ENCODE peak calls at places on chromosome 14, in ten cellular contexts. T, R, Q, B, F, W, I, O, N and H are unnamed samples.

GRCh38 chr14:85764809-85765208 is 234.9 kb downstream of the FLRT2 start:
- DNase-seq in T (peak), R (no peak), Q (no peak), B (no peak), F (no peak), W (no peak), I (no peak), O (no peak), N (no peak), H (no peak)

GRCh38 chr14:104465482-104466390 is 113.8 kb upstream of the C14orf180 start:
- DNase-seq in T (no peak), R (no peak), Q (no peak), B (no peak), F (no peak), W (no peak), I (no peak), O (no peak), N (no peak), H (no peak)

GRCh38 chr14:52919971-52920370 is 30.9 kb downstream of the FERMT2 start:
- DNase-seq in T (no peak), R (no peak), Q (no peak), B (no peak), F (no peak), W (no peak), I (no peak), O (peak), N (no peak), H (no peak)

GRCh38 chr14:92392726-92393125 is 69.8 kb downstream of the SLC24A4 start:
- DNase-seq in T (no peak), R (no peak), Q (no peak), B (no peak), F (no peak), W (no peak), I (no peak), O (no peak), N (no peak), H (no peak)

GRCh38 chr14:64218344-64219240 is 75.6 kb downstream of the ESR2 start:
- DNase-seq in T (no peak), R (no peak), Q (no peak), B (no peak), F (no peak), W (no peak), I (no peak), O (peak), N (no peak), H (no peak)

GRCh38 chr14:69043007-69043444 is 63.9 kb upstream of the ACTN1 start:
- DNase-seq in T (no peak), R (no peak), Q (peak), B (no peak), F (no peak), W (no peak), I (no peak), O (peak), N (no peak), H (no peak)

GRCh38 chr14:69500736-69501135 is 16.2 kb downstream of the PLEKHD1 start:
- DNase-seq in T (no peak), R (no peak), Q (no peak), B (no peak), F (no peak), W (no peak), I (no peak), O (no peak), N (no peak), H (no peak)

GRCh38 chr14:100405752-100406455 is 82.8 kb downstream of the SLC25A47 start:
- DNase-seq in T (no peak), R (no peak), Q (no peak), B (no peak), F (no peak), W (no peak), I (no peak), O (no peak), N (no peak), H (no peak)

GRCh38 chr14:35155962-35156361 is 33.6 kb downstream of the PRORP start:
- DNase-seq in T (peak), R (no peak), Q (no peak), B (no peak), F (no peak), W (no peak), I (no peak), O (peak), N (peak), H (no peak)

GRCh38 chr14:31843361-31844091 is 233.6 kb upstream of the ARHGAP5 start:
- DNase-seq in T (peak), R (no peak), Q (no peak), B (no peak), F (no peak), W (no peak), I (no peak), O (peak), N (peak), H (no peak)

GRCh38 chr14:52852810-52853521 is 61.6 kb upstream of the GNPNAT1 start:
- DNase-seq in T (no peak), R (no peak), Q (no peak), B (no peak), F (no peak), W (no peak), I (no peak), O (peak), N (no peak), H (no peak)

GRCh38 chr14:102063092-102063807 is 23.6 kb downstream of the HSP90AA1 start:
- DNase-seq in T (peak), R (peak), Q (peak), B (peak), F (peak), W (peak), I (peak), O (peak), N (peak), H (peak)

GRCh38 chr14:95959317-95959716 is 79.8 kb upstream of the C14orf132 start:
- DNase-seq in T (no peak), R (no peak), Q (no peak), B (no peak), F (no peak), W (no peak), I (no peak), O (no peak), N (no peak), H (no peak)

GRCh38 chr14:49189381-49189780 is 396.8 kb downstream of the RPS29 start:
- DNase-seq in T (no peak), R (no peak), Q (no peak), B (no peak), F (no peak), W (no peak), I (no peak), O (no peak), N (no peak), H (no peak)

GRCh38 chr14:33580221-33580749 is 370.6 kb downstream of the EGLN3 start:
- DNase-seq in T (no peak), R (no peak), Q (no peak), B (no peak), F (no peak), W (no peak), I (no peak), O (no peak), N (no peak), H (no peak)

GRCh38 chr14:35222872-35223471 is 69.2 kb upstream of the PSMA6 start:
- DNase-seq in T (no peak), R (no peak), Q (no peak), B (no peak), F (no peak), W (no peak), I (no peak), O (no peak), N (no peak), H (no peak)

GRCh38 chr14:104799657-104800599 is 973 bp upstream of the ZBTB42 start:
- DNase-seq in T (peak), R (peak), Q (peak), B (peak), F (peak), W (peak), I (no peak), O (peak), N (peak), H (peak)

GRCh38 chr14:104559043-104559768 is 20.4 kb upstream of the C14orf180 start:
- DNase-seq in T (no peak), R (no peak), Q (no peak), B (no peak), F (no peak), W (no peak), I (no peak), O (no peak), N (no peak), H (no peak)

GRCh38 chr14:95480109-95480886 is 36.2 kb downstream of the SYNE3 start:
- DNase-seq in T (peak), R (no peak), Q (no peak), B (no peak), F (peak), W (peak), I (no peak), O (peak), N (no peak), H (no peak)

GRCh38 chr14:81301813-81302212 is 81.1 kb upstream of the GTF2A1 start:
- DNase-seq in T (no peak), R (no peak), Q (no peak), B (no peak), F (no peak), W (no peak), I (no peak), O (no peak), N (no peak), H (no peak)

GRCh38 chr14:31902002-31902401 is 175.1 kb upstream of the ARHGAP5 start:
- DNase-seq in T (no peak), R (no peak), Q (no peak), B (no peak), F (no peak), W (no peak), I (no peak), O (no peak), N (peak), H (no peak)

GRCh38 chr14:105090493-105091334 is 25.5 kb upstream of the GPR132 start:
- DNase-seq in T (peak), R (peak), Q (peak), B (peak), F (peak), W (peak), I (no peak), O (peak), N (peak), H (peak)

GRCh38 chr14:98984719-98985041 is 287.3 kb downstream of the BCL11B start:
- DNase-seq in T (no peak), R (no peak), Q (no peak), B (peak), F (no peak), W (peak), I (no peak), O (no peak), N (no peak), H (no peak)

GRCh38 chr14:102262894-102263462 is 42.0 kb downstream of the MOK start:
- DNase-seq in T (no peak), R (peak), Q (no peak), B (no peak), F (no peak), W (no peak), I (no peak), O (peak), N (peak), H (peak)

GRCh38 chr14:68361231-68361630 is 431.6 kb downstream of the ZFP36L1 start:
- DNase-seq in T (no peak), R (no peak), Q (no peak), B (no peak), F (no peak), W (no peak), I (no peak), O (peak), N (peak), H (no peak)

GRCh38 chr14:70698288-70698687 is 56.6 kb downstream of the TTC9 start:
- DNase-seq in T (peak), R (no peak), Q (peak), B (no peak), F (no peak), W (no peak), I (no peak), O (peak), N (peak), H (no peak)

GRCh38 chr14:49550284-49551184 is 35.6 kb downstream of the RPS29 start:
- DNase-seq in T (no peak), R (no peak), Q (peak), B (no peak), F (no peak), W (no peak), I (peak), O (peak), N (peak), H (no peak)